ENCODE peak calls at places on chromosomes 16 and 17, in eight cellular contexts. One of them, this sample, is unnamed.

GRCh38 chr17:18219016-18219415 is 6.4 kb upstream of the LLGL1 start:
- DNase-seq in CD8-positive, alpha-beta memory T cell: no peak
- DNase-seq in prostate gland: no peak
- DNase-seq in H54: no peak
- DNase-seq in cardiac muscle cell: peak
- DNase-seq in stimulated activated CD8-positive, alpha-beta memory T cell treated with anti-CD3 and anti-CD28 coated beads, Interleukin-15, amount 100 ng/mL, for 4 hours: no peak
- DNase-seq in uterus: peak
- DNase-seq in RPMI8226: no peak
- DNase-seq in this sample: peak

GRCh38 chr16:85330694-85331188 is 218.5 kb upstream of the CIBAR2 start:
- DNase-seq in cardiac muscle cell: peak
- DNase-seq in RPMI8226: peak
- DNase-seq in stimulated activated CD8-positive, alpha-beta memory T cell treated with anti-CD3 and anti-CD28 coated beads, Interleukin-15, amount 100 ng/mL, for 4 hours: no peak
- DNase-seq in prostate gland: peak
- DNase-seq in H54: peak
- DNase-seq in CD8-positive, alpha-beta memory T cell: peak
- DNase-seq in uterus: no peak
- DNase-seq in this sample: peak

GRCh38 chr17:77508047-77508715 is 367.4 kb downstream of the SEC14L1 start:
- DNase-seq in RPMI8226: no peak
- DNase-seq in CD8-positive, alpha-beta memory T cell: no peak
- DNase-seq in prostate gland: no peak
- DNase-seq in uterus: peak
- DNase-seq in H54: no peak
- DNase-seq in cardiac muscle cell: no peak
- DNase-seq in stimulated activated CD8-positive, alpha-beta memory T cell treated with anti-CD3 and anti-CD28 coated beads, Interleukin-15, amount 100 ng/mL, for 4 hours: no peak
- DNase-seq in this sample: no peak

GRCh38 chr16:89545831-89546574 is 14.5 kb upstream of the RPL13 start:
- DNase-seq in prostate gland: no peak
- DNase-seq in RPMI8226: no peak
- DNase-seq in stimulated activated CD8-positive, alpha-beta memory T cell treated with anti-CD3 and anti-CD28 coated beads, Interleukin-15, amount 100 ng/mL, for 4 hours: no peak
- DNase-seq in H54: no peak
- DNase-seq in uterus: no peak
- DNase-seq in cardiac muscle cell: no peak
- DNase-seq in CD8-positive, alpha-beta memory T cell: no peak
- DNase-seq in this sample: no peak

GRCh38 chr17:81453712-81454111 is 58.5 kb downstream of the BAHCC1 start:
- DNase-seq in cardiac muscle cell: no peak
- DNase-seq in prostate gland: no peak
- DNase-seq in CD8-positive, alpha-beta memory T cell: peak
- DNase-seq in uterus: no peak
- DNase-seq in RPMI8226: no peak
- DNase-seq in H54: no peak
- DNase-seq in stimulated activated CD8-positive, alpha-beta memory T cell treated with anti-CD3 and anti-CD28 coated beads, Interleukin-15, amount 100 ng/mL, for 4 hours: no peak
- DNase-seq in this sample: no peak

GRCh38 chr17:83012873-83013778 is 66.3 kb upstream of the METRNL start:
- DNase-seq in RPMI8226: no peak
- DNase-seq in stimulated activated CD8-positive, alpha-beta memory T cell treated with anti-CD3 and anti-CD28 coated beads, Interleukin-15, amount 100 ng/mL, for 4 hours: no peak
- DNase-seq in cardiac muscle cell: peak
- DNase-seq in prostate gland: no peak
- DNase-seq in uterus: no peak
- DNase-seq in CD8-positive, alpha-beta memory T cell: no peak
- DNase-seq in H54: peak
- DNase-seq in this sample: no peak

GRCh38 chr16:3170440-3171180 is 17.4 kb upstream of the OR1F1 start:
- DNase-seq in cardiac muscle cell: no peak
- DNase-seq in uterus: no peak
- DNase-seq in RPMI8226: no peak
- DNase-seq in H54: no peak
- DNase-seq in CD8-positive, alpha-beta memory T cell: no peak
- DNase-seq in prostate gland: no peak
- DNase-seq in stimulated activated CD8-positive, alpha-beta memory T cell treated with anti-CD3 and anti-CD28 coated beads, Interleukin-15, amount 100 ng/mL, for 4 hours: no peak
- DNase-seq in this sample: peak

GRCh38 chr17:47945080-47945479 is 3.7 kb downstream of the PNPO start:
- DNase-seq in cardiac muscle cell: peak
- DNase-seq in stimulated activated CD8-positive, alpha-beta memory T cell treated with anti-CD3 and anti-CD28 coated beads, Interleukin-15, amount 100 ng/mL, for 4 hours: no peak
- DNase-seq in uterus: peak
- DNase-seq in H54: no peak
- DNase-seq in prostate gland: no peak
- DNase-seq in RPMI8226: no peak
- DNase-seq in CD8-positive, alpha-beta memory T cell: peak
- DNase-seq in this sample: no peak

GRCh38 chr16:58366247-58367031 is 25.8 kb upstream of the GINS3 start:
- DNase-seq in RPMI8226: no peak
- DNase-seq in cardiac muscle cell: peak
- DNase-seq in prostate gland: no peak
- DNase-seq in uterus: no peak
- DNase-seq in H54: peak
- DNase-seq in stimulated activated CD8-positive, alpha-beta memory T cell treated with anti-CD3 and anti-CD28 coated beads, Interleukin-15, amount 100 ng/mL, for 4 hours: no peak
- DNase-seq in CD8-positive, alpha-beta memory T cell: no peak
- DNase-seq in this sample: peak

GRCh38 chr16:8858994-8859912 is 9.6 kb downstream of the CARHSP1 start:
- DNase-seq in stimulated activated CD8-positive, alpha-beta memory T cell treated with anti-CD3 and anti-CD28 coated beads, Interleukin-15, amount 100 ng/mL, for 4 hours: no peak
- DNase-seq in cardiac muscle cell: no peak
- DNase-seq in uterus: no peak
- DNase-seq in prostate gland: no peak
- DNase-seq in CD8-positive, alpha-beta memory T cell: no peak
- DNase-seq in RPMI8226: no peak
- DNase-seq in H54: no peak
- DNase-seq in this sample: no peak

This sample was measured in OCI-M1.